ENCODE peak calls at places on chromosomes 5 and 9, in eight cellular contexts. Y is aorta; C is CD8-positive, alpha-beta T cell; E is dorsolateral prefrontal cortex; F is body of pancreas; I is heart left ventricle; O is pancreas; H is neural progenitor cell. M is an unnamed sample.
A peak's percentile ranks its signal among the peaks of the same experiment; 100 is the strongest.

GRCh38 chr9:21584890-21585289 is 102.8 kb upstream of the IFNE start:
- DNase-seq in Y (no peak), C (no peak), E (no peak), F (no peak), I (no peak), O (no peak), H (no peak), M (no peak)

GRCh38 chr5:76145945-76146344 is 62.8 kb downstream of the SV2C start:
- DNase-seq in Y (no peak), C (no peak), E (no peak), F (no peak), I (no peak), O (no peak), H (peak; percentile 19), M (no peak)

GRCh38 chr9:36575411-36575882 is 2.8 kb downstream of the MELK start:
- DNase-seq in Y (no peak), C (no peak), E (no peak), F (no peak), I (no peak), O (no peak), H (no peak), M (no peak)

GRCh38 chr5:66769839-66770617 is 173.8 kb downstream of the MAST4 start:
- DNase-seq in Y (no peak), C (no peak), E (no peak), F (no peak), I (peak; percentile 44), O (no peak), H (peak; percentile 74), M (no peak)

GRCh38 chr5:157747766-157748700 is 4.5 kb downstream of the LSM11 start:
- DNase-seq in Y (no peak), C (no peak), E (no peak), F (no peak), I (no peak), O (no peak), H (no peak), M (no peak)

GRCh38 chr9:134830926-134831720 is 49.5 kb upstream of the FCN2 start:
- DNase-seq in Y (no peak), C (no peak), E (no peak), F (no peak), I (no peak), O (no peak), H (no peak), M (no peak)

GRCh38 chr5:128216860-128217531 is 133.4 kb downstream of the SLC12A2 start:
- DNase-seq in Y (peak; percentile 56), C (no peak), E (no peak), F (no peak), I (peak; percentile 55), O (no peak), H (no peak), M (peak; percentile 46)

GRCh38 chr5:101932599-101932998 is 363.5 kb downstream of the SLCO4C1 start:
- DNase-seq in Y (no peak), C (no peak), E (no peak), F (no peak), I (no peak), O (no peak), H (no peak), M (no peak)

GRCh38 chr9:76688471-76689238 is 75.6 kb upstream of the PCA3 start:
- DNase-seq in Y (no peak), C (no peak), E (no peak), F (no peak), I (no peak), O (no peak), H (no peak), M (no peak)

GRCh38 chr5:81842795-81843377 is 92.0 kb upstream of the SSBP2 start:
- DNase-seq in Y (no peak), C (no peak), E (no peak), F (peak; percentile 79), I (no peak), O (peak; percentile 48), H (peak; percentile 29), M (peak; percentile 87)

GRCh38 chr5:164048527-164048926 is 543.1 kb downstream of the MAT2B start:
- DNase-seq in Y (no peak), C (no peak), E (no peak), F (no peak), I (no peak), O (no peak), H (no peak), M (no peak)

GRCh38 chr5:62137628-62138027 is 168.4 kb upstream of the KIF2A start:
- DNase-seq in Y (no peak), C (no peak), E (no peak), F (no peak), I (no peak), O (no peak), H (no peak), M (no peak)
- H3K27ac ChIP-seq in Y (no peak overlapping the region), C (no peak overlapping the region), E (no peak overlapping the region), F (no peak overlapping the region), I (no peak overlapping the region), O (no peak overlapping the region), H (peak overlapping the region; percentile 18), M (no peak overlapping the region)

GRCh38 chr9:114084282-114085073 is 6.4 kb upstream of the AMBP start:
- DNase-seq in Y (no peak), C (no peak), E (no peak), F (no peak), I (no peak), O (no peak), H (no peak), M (no peak)
- H3K27ac ChIP-seq in Y (no peak overlapping the region), C (no peak overlapping the region), E (no peak overlapping the region), F (no peak overlapping the region), I (no peak overlapping the region), O (no peak overlapping the region), H (no peak overlapping the region), M (no peak overlapping the region)

GRCh38 chr5:16883801-16884200 is 52.3 kb downstream of the MYO10 start:
- DNase-seq in Y (no peak), C (no peak), E (no peak), F (no peak), I (no peak), O (no peak), H (no peak), M (no peak)
- H3K27ac ChIP-seq in Y (peak overlapping the region; percentile 68), C (no peak overlapping the region), E (no peak overlapping the region), F (peak overlapping the region; percentile 4), I (no peak overlapping the region), O (peak overlapping the region; percentile 64), H (no peak overlapping the region), M (no peak overlapping the region)

GRCh38 chr5:73498057-73498992 is at the start of gene BTF3:
- DNase-seq in Y (peak; percentile 98), C (peak; percentile 88), E (peak; percentile 98), F (peak; percentile 96), I (peak; percentile 97), O (peak; percentile 95), H (peak; percentile 97), M (peak; percentile 83)

GRCh38 chr5:73501406-73501805 is 3.2 kb downstream of the BTF3 start:
- DNase-seq in Y (no peak), C (no peak), E (no peak), F (no peak), I (no peak), O (no peak), H (no peak), M (no peak)

GRCh38 chr5:73497537-73498056 is 645 bp upstream of the BTF3 start:
- DNase-seq in Y (no peak), C (no peak), E (no peak), F (no peak), I (no peak), O (no peak), H (peak; percentile 37), M (no peak)

GRCh38 chr5:73499187-73499586 is 945 bp downstream of the BTF3 start:
- DNase-seq in Y (no peak), C (no peak), E (no peak), F (no peak), I (no peak), O (no peak), H (no peak), M (no peak)

DNA sequence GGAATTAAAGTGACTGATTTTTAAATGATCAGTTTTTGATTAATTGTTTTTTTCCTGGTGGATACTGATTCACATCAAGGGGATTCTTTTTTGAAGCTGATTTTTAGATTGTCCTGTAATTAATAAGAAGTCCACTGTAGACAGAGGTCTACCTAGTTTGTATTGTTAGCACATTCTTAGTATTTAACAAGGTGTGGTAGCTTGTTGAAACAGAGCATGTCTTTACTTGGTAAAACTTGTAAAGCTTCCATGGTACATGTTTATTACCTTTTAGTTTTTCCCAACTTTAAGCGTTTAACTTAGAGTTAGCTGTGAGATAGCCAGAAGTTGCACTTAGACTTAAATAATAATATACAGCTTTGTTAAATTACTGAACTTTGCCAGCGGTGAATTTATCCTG is 1.5 kb downstream of the BTF3 start:
- DNase-seq in Y (no peak), C (no peak), E (no peak), F (no peak), I (no peak), O (no peak), H (no peak), M (no peak)
- H3K27ac ChIP-seq in Y (no peak overlapping the region), C (peak overlapping the region; percentile 99), E (no peak overlapping the region), F (no peak overlapping the region), I (no peak overlapping the region), O (no peak overlapping the region), H (no peak overlapping the region), M (peak overlapping the region; percentile 87)